ENCODE peak calls at places on chromosomes 3 and 15, in six cellular contexts. N is DMS79 treated with DMSO at 0.1 percent for 48 hours, R is cardiac septum, K is right cardiac atrium, W is NCI-H1436, X is astrocyte. P is an unnamed sample.

GRCh38 chr3:11411956-11412355 is 139.8 kb downstream of the ATG7 start:
- DNase-seq in K (no peak), N (no peak), X (no peak), W (no peak), R (no peak), P (no peak)

GRCh38 chr3:124791639-124792111 is 61.4 kb downstream of the UMPS start:
- DNase-seq in K (peak; percentile 76), W (no peak), R (no peak), N (peak; percentile 54), X (peak; percentile 99), P (no peak)

GRCh38 chr3:183555541-183556081 is at the start of gene KLHL6:
- DNase-seq in W (no peak), N (no peak), X (no peak), K (peak; percentile 68), R (peak; percentile 82), P (no peak)

GRCh38 chr15:38699633-38700230 is 135.1 kb upstream of the RASGRP1 start:
- DNase-seq in N (no peak), R (no peak), W (peak; percentile 39), K (peak; percentile 83), X (no peak), P (no peak)

GRCh38 chr3:42491876-42492507 is 10.5 kb upstream of the VIPR1 start:
- DNase-seq in N (no peak), X (no peak), K (no peak), W (no peak), R (peak; percentile 70), P (no peak)

GRCh38 chr15:34056921-34057320 is 17.9 kb upstream of the AVEN start:
- DNase-seq in W (no peak), N (no peak), X (no peak), K (no peak), R (no peak), P (no peak)

GRCh38 chr3:48716508-48716981 is 476 bp downstream of the IP6K2 start:
- DNase-seq in K (no peak), N (peak; percentile 7), R (no peak), W (no peak), X (no peak), P (no peak)

GRCh38 chr3:170330366-170330765 is 27.1 kb upstream of the SKIL start:
- DNase-seq in R (no peak), N (no peak), W (no peak), X (peak; percentile 51), K (no peak), P (peak; percentile 16)

GRCh38 chr3:182710557-182711157 is 82.6 kb upstream of the ATP11B start:
- DNase-seq in K (no peak), W (peak; percentile 17), X (no peak), N (peak; percentile 16), R (no peak), P (no peak)

GRCh38 chr3:152444029-152444641 is 175.4 kb downstream of the MBNL1 start:
- DNase-seq in R (no peak), K (no peak), W (peak; percentile 22), N (peak; percentile 22), X (peak; percentile 42), P (peak; percentile 11)

GRCh38 chr15:68055224-68055705 is 1.1 kb downstream of the PIAS1 start:
- DNase-seq in K (no peak), R (no peak), W (no peak), N (peak; percentile 10), X (peak; percentile 32), P (peak; percentile 30)

GRCh38 chr3:60720696-60721228 is 530.5 kb downstream of the FHIT start:
- DNase-seq in W (no peak), R (no peak), N (no peak), K (no peak), X (peak; percentile 75), P (no peak)

GRCh38 chr15:64232400-64232799 is 69.6 kb upstream of the PPIB start:
- DNase-seq in N (no peak), R (no peak), W (no peak), K (no peak), X (peak; percentile 89), P (peak; percentile 86)

GRCh38 chr3:141109761-141110160 is 58.6 kb downstream of the SPSB4 start:
- DNase-seq in K (no peak), X (no peak), R (peak; percentile 78), N (no peak), W (no peak), P (no peak)

GRCh38 chr3:14410501-14411165 is 8.2 kb downstream of the SLC6A6 start:
- DNase-seq in N (no peak), X (peak; percentile 79), R (peak; percentile 90), K (peak; percentile 65), W (no peak), P (peak; percentile 68)

GRCh38 chr3:155370198-155370597 is 76.7 kb upstream of the STRIT1 start:
- DNase-seq in K (peak; percentile 87), X (no peak), N (peak; percentile 30), W (no peak), R (no peak), P (no peak)

GRCh38 chr15:83014205-83014653 is 2.8 kb upstream of the C15orf40 start:
- DNase-seq in N (no peak), X (no peak), K (peak; percentile 13), R (no peak), W (no peak), P (no peak)

GRCh38 chr3:100533176-100533575 is 40.8 kb downstream of the TMEM45A start:
- DNase-seq in X (no peak), N (no peak), R (no peak), W (no peak), K (no peak), P (no peak)

GRCh38 chr3:50644556-50644955 is 27.6 kb downstream of the MAPKAPK3 start:
- DNase-seq in N (no peak), K (no peak), X (no peak), W (no peak), R (no peak), P (no peak)

GRCh38 chr15:73127302-73127936 is 75.2 kb downstream of the NEO1 start:
- DNase-seq in K (no peak), N (no peak), W (peak; percentile 5), X (peak; percentile 3), R (no peak), P (peak; percentile 15)

P was measured in NCI-H226.